ENCODE peak calls at places on chromosomes 3 and 15, in seven cellular contexts. H is adrenal gland, V is left lung, S is heart left ventricle, I is ascending aorta, C is GM23338, N is K562. Q is an unnamed sample.

GRCh38 chr3:50502584-50503423 is 630 bp downstream of the CACNA2D2 start:
- DNase-seq in H (no peak), V (no peak), S (no peak), I (no peak), C (peak; percentile 70), N (no peak), Q (no peak)

GRCh38 chr3:71576966-71577459 is 6.5 kb downstream of the FOXP1 start:
- DNase-seq in H (no peak), V (no peak), S (no peak), I (no peak), C (no peak), N (no peak), Q (no peak)

GRCh38 chr3:12719984-12720656 is 38.9 kb downstream of the TMEM40 start:
- DNase-seq in H (peak; percentile 73), V (peak; percentile 79), S (peak; percentile 79), I (peak; percentile 33), C (peak; percentile 94), N (peak; percentile 87), Q (peak; percentile 89)

GRCh38 chr3:145983101-145983500 is 177.9 kb downstream of the PLOD2 start:
- DNase-seq in H (no peak), V (no peak), S (no peak), I (no peak), C (no peak), N (no peak), Q (no peak)

GRCh38 chr15:75171408-75171807 is 30.3 kb upstream of the C15orf39 start:
- DNase-seq in H (no peak), V (no peak), S (no peak), I (no peak), C (no peak), N (no peak), Q (no peak)

GRCh38 chr15:38886315-38887163 is 321.9 kb upstream of the RASGRP1 start:
- DNase-seq in H (no peak), V (no peak), S (no peak), I (no peak), C (no peak), N (no peak), Q (no peak)

GRCh38 chr3:160804762-160805161 is 48.7 kb downstream of the PPM1L start:
- DNase-seq in H (peak; percentile 68), V (peak; percentile 33), S (peak; percentile 84), I (no peak), C (peak; percentile 21), N (no peak), Q (peak; percentile 68)

GRCh38 chr15:78396976-78397375 is 41.0 kb upstream of the IREB2 start:
- DNase-seq in H (peak; percentile 87), V (peak; percentile 54), S (peak; percentile 36), I (no peak), C (peak; percentile 75), N (peak; percentile 51), Q (no peak)

GRCh38 chr3:33026267-33026666 is 70.7 kb downstream of the GLB1 start:
- DNase-seq in H (no peak), V (no peak), S (no peak), I (no peak), C (no peak), N (no peak), Q (no peak)

GRCh38 chr3:197183582-197183981 is 114.8 kb downstream of the DLG1 start:
- DNase-seq in H (no peak), V (no peak), S (no peak), I (no peak), C (peak; percentile 39), N (no peak), Q (no peak)

GRCh38 chr3:128274837-128275236 is 121.6 kb downstream of the EEFSEC start:
- DNase-seq in H (no peak), V (no peak), S (no peak), I (no peak), C (no peak), N (no peak), Q (no peak)

GRCh38 chr15:69394556-69395282 is 19.4 kb upstream of the KIF23 start:
- DNase-seq in H (peak; percentile 78), V (peak; percentile 77), S (peak; percentile 77), I (no peak), C (peak; percentile 92), N (peak; percentile 83), Q (peak; percentile 81)

GRCh38 chr3:146160233-146160963 is 586 bp downstream of the PLOD2 start:
- DNase-seq in H (peak; percentile 84), V (peak; percentile 63), S (peak; percentile 80), I (peak; percentile 33), C (peak; percentile 94), N (no peak), Q (peak; percentile 76)

GRCh38 chr3:122988507-122988906 is 39.1 kb downstream of the SEMA5B start:
- DNase-seq in H (no peak), V (no peak), S (peak; percentile 39), I (no peak), C (no peak), N (no peak), Q (no peak)

GRCh38 chr15:42759093-42759492 is 22.2 kb upstream of the CDAN1 start:
- DNase-seq in H (no peak), V (no peak), S (no peak), I (no peak), C (peak; percentile 7), N (no peak), Q (no peak)

GRCh38 chr15:27989838-27990237 is 109.3 kb downstream of the OCA2 start:
- DNase-seq in H (no peak), V (no peak), S (no peak), I (no peak), C (no peak), N (no peak), Q (no peak)

GRCh38 chr3:46289551-46289950 is 47.3 kb downstream of the CCR3 start:
- DNase-seq in H (no peak), V (no peak), S (no peak), I (no peak), C (no peak), N (no peak), Q (no peak)

GRCh38 chr3:112675943-112676530 is 35.1 kb upstream of the CCDC80 start:
- DNase-seq in H (no peak), V (no peak), S (no peak), I (no peak), C (no peak), N (no peak), Q (no peak)

GRCh38 chr3:39150170-39150802 is 3.1 kb downstream of the CSRNP1 start:
- DNase-seq in H (peak; percentile 51), V (no peak), S (no peak), I (no peak), C (no peak), N (no peak), Q (no peak)

DNA sequence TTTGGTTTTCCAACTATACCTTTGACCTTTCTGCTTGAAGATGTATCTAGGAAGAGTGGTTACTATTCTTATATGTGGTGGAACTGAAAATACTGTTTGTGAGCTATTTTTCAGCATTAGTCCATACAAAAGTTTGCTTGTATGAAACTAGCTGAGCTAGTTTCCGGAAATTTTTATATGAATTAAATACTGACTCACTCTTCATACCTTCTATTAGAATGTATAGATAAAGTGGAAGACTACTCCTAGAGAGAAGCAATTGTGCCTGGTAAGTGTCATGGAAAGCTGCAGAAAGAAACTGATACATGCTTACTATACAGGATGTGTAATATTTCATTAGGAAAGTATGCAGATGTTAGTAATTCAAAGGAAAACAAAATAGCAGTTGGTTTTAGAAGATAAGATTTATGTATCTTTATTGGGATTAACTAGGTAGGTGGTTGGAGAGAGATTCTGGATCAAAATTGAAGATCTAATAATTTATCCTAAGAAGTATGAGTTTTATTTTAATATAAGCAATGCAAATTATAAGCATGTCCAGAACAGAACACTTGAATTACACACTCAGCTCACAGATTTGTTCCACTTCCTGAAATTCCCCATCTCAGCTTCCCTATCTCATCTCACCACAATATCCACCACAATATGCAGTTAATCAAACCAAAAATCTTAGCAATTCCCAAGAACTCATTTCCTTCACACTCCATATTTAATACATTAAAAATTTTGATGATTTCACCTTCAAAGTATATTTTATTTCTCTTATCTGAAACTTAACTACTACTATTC is 82.8 kb downstream of the BCHE start:
- DNase-seq in H (no peak), V (no peak), S (no peak), I (no peak), C (no peak), N (no peak), Q (no peak)
- H3K4me1 ChIP-seq in H (no peaks in the 10 kb centered on the region), V (no peaks in the 10 kb centered on the region), S (no peaks in the 10 kb centered on the region), I (no peaks in the 10 kb centered on the region), C (peaks cover 8% of the 10 kb centered on the region), N (no peaks in the 10 kb centered on the region), Q (no peaks in the 10 kb centered on the region)

GRCh38 chr15:68301300-68301699 is 23.8 kb downstream of the FEM1B start:
- DNase-seq in H (no peak), V (no peak), S (no peak), I (no peak), C (no peak), N (no peak), Q (no peak)

GRCh38 chr15:68298336-68298735 is 20.8 kb downstream of the FEM1B start:
- DNase-seq in H (no peak), V (no peak), S (no peak), I (no peak), C (no peak), N (no peak), Q (no peak)

GRCh38 chr15:68300115-68300940 is 22.8 kb downstream of the FEM1B start:
- DNase-seq in H (no peak), V (no peak), S (no peak), I (no peak), C (no peak), N (no peak), Q (no peak)

GRCh38 chr15:68299436-68299835 is 21.9 kb downstream of the FEM1B start:
- DNase-seq in H (peak; percentile 64), V (no peak), S (no peak), I (no peak), C (no peak), N (no peak), Q (no peak)

GRCh38 chr15:68298882-68299381 is 21.4 kb downstream of the FEM1B start:
- DNase-seq in H (no peak), V (no peak), S (no peak), I (no peak), C (no peak), N (no peak), Q (no peak)
- H3K4me3 ChIP-seq in H (no peak overlapping the region), V (no peak overlapping the region), S (no peak overlapping the region), I (peak overlapping the region; percentile 50), C (no peak overlapping the region), N (no peak overlapping the region), Q (peak overlapping the region; percentile 48)

GRCh38 chr3:184305577-184305976 is 6.5 kb downstream of the PSMD2 start:
- DNase-seq in H (no peak), V (no peak), S (no peak), I (no peak), C (no peak), N (no peak), Q (no peak)
- TF ChIP-seq CTCF in H (peak; percentile 21), V (no peak), S (peak; percentile 34), I (no peak), C (peak; percentile 33), N (peak; percentile 39), Q (peak; percentile 43)

DNA sequence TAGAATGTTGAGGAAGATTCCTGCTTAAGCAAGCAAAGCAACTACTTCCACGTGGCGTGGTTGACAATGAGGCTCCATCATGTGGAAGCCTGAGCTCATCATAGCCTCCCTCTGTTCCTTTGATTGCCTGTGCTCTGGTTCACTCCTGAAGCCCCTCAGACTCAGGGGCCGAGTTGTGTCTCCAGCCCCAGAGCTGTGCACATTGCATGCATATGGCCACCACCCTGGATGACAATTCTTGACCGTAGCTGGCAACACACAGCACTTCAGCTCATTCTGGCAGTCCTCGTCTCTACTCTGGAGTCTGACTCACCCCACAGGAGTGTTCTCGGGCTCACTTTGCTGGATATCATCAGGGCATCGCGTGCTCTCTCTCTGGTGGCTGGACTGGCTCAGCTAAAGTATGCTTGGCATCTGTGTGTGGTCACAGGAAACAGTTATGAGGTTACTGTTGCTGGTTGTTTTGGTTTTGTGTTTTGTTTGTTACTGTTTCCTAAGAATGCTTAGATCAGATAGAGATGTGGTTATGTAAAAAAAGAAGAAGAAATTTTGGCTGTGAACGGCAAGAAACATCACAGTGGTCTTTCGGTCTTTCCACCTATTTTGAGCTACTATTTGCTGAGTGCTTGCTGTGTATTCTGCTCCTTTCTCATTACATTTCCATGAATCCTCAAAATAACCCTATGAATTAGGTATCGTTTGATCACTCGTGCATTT is 41.6 kb upstream of the MRPS22 start:
- DNase-seq in H (peak; percentile 79), V (peak; percentile 47), S (peak; percentile 79), I (no peak), C (no peak), N (no peak), Q (peak; percentile 61)
- H3K4me1 ChIP-seq in H (peaks cover 29% of the 10 kb centered on the region), V (no peaks in the 10 kb centered on the region), S (peaks cover 14% of the 10 kb centered on the region), I (no peaks in the 10 kb centered on the region), C (peaks cover 8% of the 10 kb centered on the region), N (peaks cover 74% of the 10 kb centered on the region), Q (peaks cover 6% of the 10 kb centered on the region)

Q was measured in heart right ventricle.